ENCODE peak calls at places on chromosomes 7 and 10, in six cellular contexts. S is EH; B is NCI-H2029; P is activated CD4-positive, alpha-beta T cell treated with anti-CD3 and anti-CD28 coated beads for 36 hours; J is pons; V is fibroblast of pulmonary artery. G is an unnamed sample.

GRCh38 chr7:124992881-124993562 is 63.4 kb upstream of the POT1 start:
- DNase-seq in S (peak), B (no peak), P (no peak), J (no peak), V (peak), G (no peak)

GRCh38 chr10:34341473-34341872 is 473.6 kb downstream of the PARD3 start:
- DNase-seq in S (no peak), B (no peak), P (no peak), J (no peak), V (peak), G (no peak)

GRCh38 chr7:7970620-7971307 is 2.2 kb downstream of the GLCCI1 start:
- DNase-seq in S (peak), B (no peak), P (peak), J (peak), V (no peak), G (no peak)

GRCh38 chr10:7035111-7035761 is 375.6 kb downstream of the SFMBT2 start:
- DNase-seq in S (no peak), B (no peak), P (peak), J (no peak), V (no peak), G (no peak)

GRCh38 chr10:71587941-71588573 is 131.5 kb downstream of the C10orf105 start:
- DNase-seq in S (no peak), B (no peak), P (no peak), J (no peak), V (no peak), G (no peak)

GRCh38 chr7:35185908-35186731 is 67.8 kb downstream of the TBX20 start:
- DNase-seq in S (peak), B (no peak), P (peak), J (no peak), V (peak), G (no peak)

GRCh38 chr7:22549667-22550513 is 49.9 kb upstream of the STEAP1B start:
- DNase-seq in S (peak), B (peak), P (peak), J (no peak), V (peak), G (no peak)

GRCh38 chr7:118218413-118219156 is 5.9 kb upstream of the ANKRD7 start:
- DNase-seq in S (no peak), B (no peak), P (no peak), J (no peak), V (no peak), G (no peak)

GRCh38 chr10:94288361-94289116 is 74.2 kb downstream of the NOC3L start:
- DNase-seq in S (no peak), B (no peak), P (no peak), J (no peak), V (no peak), G (no peak)

GRCh38 chr10:33094263-33095051 is 136.4 kb upstream of the ITGB1 start:
- DNase-seq in S (peak), B (no peak), P (peak), J (no peak), V (no peak), G (no peak)

GRCh38 chr7:157479326-157479725 is 142.5 kb downstream of the DNAJB6 start:
- DNase-seq in S (no peak), B (no peak), P (no peak), J (no peak), V (no peak), G (no peak)

GRCh38 chr10:71396084-71396713 is 521 bp upstream of the CDH23 start:
- DNase-seq in S (peak), B (no peak), P (peak), J (peak), V (peak), G (no peak)

GRCh38 chr10:44183667-44184632 is 200.9 kb downstream of the CXCL12 start:
- DNase-seq in S (peak), B (no peak), P (no peak), J (no peak), V (peak), G (no peak)

GRCh38 chr7:20107582-20107981 is 109.6 kb downstream of the MACC1 start:
- DNase-seq in S (no peak), B (peak), P (no peak), J (no peak), V (peak), G (no peak)

GRCh38 chr10:99233680-99234018 is 2.0 kb downstream of the HPSE2 start:
- DNase-seq in S (no peak), B (no peak), P (no peak), J (no peak), V (no peak), G (no peak)

GRCh38 chr7:18667466-18667865 is 171.9 kb downstream of the HDAC9 start:
- DNase-seq in S (peak), B (no peak), P (no peak), J (peak), V (peak), G (no peak)

GRCh38 chr7:70695804-70696104 is 436.2 kb upstream of the GALNT17 start:
- DNase-seq in S (peak), B (no peak), P (no peak), J (no peak), V (peak), G (no peak)

GRCh38 chr10:33179056-33179455 is 155.4 kb downstream of the NRP1 start:
- DNase-seq in S (peak), B (peak), P (no peak), J (no peak), V (no peak), G (no peak)